ENCODE peak calls at places on chromosomes 11 and 22, in ten cellular contexts. One of them, this sample, is unnamed.

GRCh38 chr11:102361100-102362021 is 14.3 kb downstream of the BIRC2 start:
- DNase-seq in foreskin fibroblast: no peak
- DNase-seq in AG10803: peak; percentile 52
- DNase-seq in Caco-2: no peak
- DNase-seq in cardiac muscle cell: no peak
- DNase-seq in left lung: no peak
- DNase-seq in neural progenitor cell: no peak
- DNase-seq in WTC11: no peak
- DNase-seq in GM10248: no peak
- DNase-seq in esophagus squamous epithelium: no peak
- DNase-seq in this sample: no peak

GRCh38 chr22:31269892-31270574 is 22.3 kb downstream of the PIK3IP1 start:
- DNase-seq in foreskin fibroblast: no peak
- DNase-seq in AG10803: no peak
- DNase-seq in Caco-2: no peak
- DNase-seq in cardiac muscle cell: no peak
- DNase-seq in left lung: no peak
- DNase-seq in neural progenitor cell: no peak
- DNase-seq in WTC11: peak; percentile 42
- DNase-seq in GM10248: no peak
- DNase-seq in esophagus squamous epithelium: no peak
- DNase-seq in this sample: no peak

GRCh38 chr11:36235750-36236149 is 53.5 kb downstream of the COMMD9 start:
- DNase-seq in foreskin fibroblast: peak; percentile 70
- DNase-seq in AG10803: no peak
- DNase-seq in Caco-2: no peak
- DNase-seq in cardiac muscle cell: no peak
- DNase-seq in left lung: no peak
- DNase-seq in neural progenitor cell: no peak
- DNase-seq in WTC11: no peak
- DNase-seq in GM10248: no peak
- DNase-seq in esophagus squamous epithelium: no peak
- DNase-seq in this sample: no peak

GRCh38 chr11:30938801-30939200 is 352.6 kb upstream of the MPPED2 start:
- DNase-seq in foreskin fibroblast: no peak
- DNase-seq in AG10803: no peak
- DNase-seq in Caco-2: no peak
- DNase-seq in cardiac muscle cell: peak; percentile 14
- DNase-seq in left lung: no peak
- DNase-seq in neural progenitor cell: no peak
- DNase-seq in WTC11: no peak
- DNase-seq in GM10248: no peak
- DNase-seq in esophagus squamous epithelium: no peak
- DNase-seq in this sample: no peak

GRCh38 chr11:129946256-129946655 is 50.9 kb upstream of the NFRKB start:
- DNase-seq in foreskin fibroblast: no peak
- DNase-seq in AG10803: peak; percentile 33
- DNase-seq in Caco-2: no peak
- DNase-seq in cardiac muscle cell: no peak
- DNase-seq in left lung: no peak
- DNase-seq in neural progenitor cell: no peak
- DNase-seq in WTC11: no peak
- DNase-seq in GM10248: no peak
- DNase-seq in esophagus squamous epithelium: no peak
- DNase-seq in this sample: no peak

GRCh38 chr11:125943661-125944349 is 2.0 kb upstream of the VSIG10L2 start:
- DNase-seq in foreskin fibroblast: no peak
- DNase-seq in AG10803: no peak
- DNase-seq in Caco-2: no peak
- DNase-seq in cardiac muscle cell: no peak
- DNase-seq in left lung: no peak
- DNase-seq in neural progenitor cell: no peak
- DNase-seq in WTC11: no peak
- DNase-seq in GM10248: no peak
- DNase-seq in esophagus squamous epithelium: no peak
- DNase-seq in this sample: no peak

GRCh38 chr11:79068356-79068755 is 372.5 kb downstream of the TENM4 start:
- DNase-seq in foreskin fibroblast: no peak
- DNase-seq in AG10803: no peak
- DNase-seq in Caco-2: no peak
- DNase-seq in cardiac muscle cell: no peak
- DNase-seq in left lung: no peak
- DNase-seq in neural progenitor cell: no peak
- DNase-seq in WTC11: no peak
- DNase-seq in GM10248: no peak
- DNase-seq in esophagus squamous epithelium: no peak
- DNase-seq in this sample: no peak

GRCh38 chr11:67456068-67456705 is 1.0 kb downstream of the CABP4 start:
- DNase-seq in foreskin fibroblast: no peak
- DNase-seq in AG10803: no peak
- DNase-seq in Caco-2: peak; percentile 40
- DNase-seq in cardiac muscle cell: no peak
- DNase-seq in left lung: no peak
- DNase-seq in neural progenitor cell: no peak
- DNase-seq in WTC11: no peak
- DNase-seq in GM10248: no peak
- DNase-seq in esophagus squamous epithelium: no peak
- DNase-seq in this sample: no peak

GRCh38 chr11:12075822-12076821 is 34.3 kb upstream of the MICAL2 start:
- DNase-seq in foreskin fibroblast: peak; percentile 98
- DNase-seq in AG10803: peak; percentile 100
- DNase-seq in Caco-2: no peak
- DNase-seq in cardiac muscle cell: peak; percentile 94
- DNase-seq in left lung: peak; percentile 68
- DNase-seq in neural progenitor cell: no peak
- DNase-seq in WTC11: no peak
- DNase-seq in GM10248: no peak
- DNase-seq in esophagus squamous epithelium: no peak
- DNase-seq in this sample: no peak

GRCh38 chr11:113014731-113015455 is 53.7 kb downstream of the NCAM1 start:
- DNase-seq in foreskin fibroblast: peak; percentile 21
- DNase-seq in AG10803: peak; percentile 29
- DNase-seq in Caco-2: no peak
- DNase-seq in cardiac muscle cell: peak; percentile 37
- DNase-seq in left lung: no peak
- DNase-seq in neural progenitor cell: no peak
- DNase-seq in WTC11: no peak
- DNase-seq in GM10248: no peak
- DNase-seq in esophagus squamous epithelium: no peak
- DNase-seq in this sample: peak; percentile 10

GRCh38 chr11:5204787-5205186 is 4.3 kb upstream of the OR51V1 start:
- DNase-seq in foreskin fibroblast: peak; percentile 87
- DNase-seq in AG10803: peak; percentile 76
- DNase-seq in Caco-2: peak; percentile 42
- DNase-seq in cardiac muscle cell: peak; percentile 77
- DNase-seq in left lung: no peak
- DNase-seq in neural progenitor cell: peak; percentile 78
- DNase-seq in WTC11: no peak
- DNase-seq in GM10248: peak; percentile 39
- DNase-seq in esophagus squamous epithelium: no peak
- DNase-seq in this sample: no peak

GRCh38 chr11:1561266-1561665 is 10.8 kb downstream of the DUSP8 start:
- DNase-seq in foreskin fibroblast: no peak
- DNase-seq in AG10803: no peak
- DNase-seq in Caco-2: no peak
- DNase-seq in cardiac muscle cell: no peak
- DNase-seq in left lung: no peak
- DNase-seq in neural progenitor cell: no peak
- DNase-seq in WTC11: no peak
- DNase-seq in GM10248: no peak
- DNase-seq in esophagus squamous epithelium: no peak
- DNase-seq in this sample: no peak

GRCh38 chr11:86916330-86916729 is 38.9 kb downstream of the FZD4 start:
- DNase-seq in foreskin fibroblast: peak; percentile 78
- DNase-seq in AG10803: peak; percentile 89
- DNase-seq in Caco-2: no peak
- DNase-seq in cardiac muscle cell: peak; percentile 80
- DNase-seq in left lung: no peak
- DNase-seq in neural progenitor cell: no peak
- DNase-seq in WTC11: no peak
- DNase-seq in GM10248: no peak
- DNase-seq in esophagus squamous epithelium: no peak
- DNase-seq in this sample: no peak

GRCh38 chr11:69368119-69368880 is 74.3 kb downstream of the MYEOV start:
- DNase-seq in foreskin fibroblast: no peak
- DNase-seq in AG10803: no peak
- DNase-seq in Caco-2: peak; percentile 33
- DNase-seq in cardiac muscle cell: no peak
- DNase-seq in left lung: peak; percentile 35
- DNase-seq in neural progenitor cell: no peak
- DNase-seq in WTC11: no peak
- DNase-seq in GM10248: no peak
- DNase-seq in esophagus squamous epithelium: no peak
- DNase-seq in this sample: no peak

DNA sequence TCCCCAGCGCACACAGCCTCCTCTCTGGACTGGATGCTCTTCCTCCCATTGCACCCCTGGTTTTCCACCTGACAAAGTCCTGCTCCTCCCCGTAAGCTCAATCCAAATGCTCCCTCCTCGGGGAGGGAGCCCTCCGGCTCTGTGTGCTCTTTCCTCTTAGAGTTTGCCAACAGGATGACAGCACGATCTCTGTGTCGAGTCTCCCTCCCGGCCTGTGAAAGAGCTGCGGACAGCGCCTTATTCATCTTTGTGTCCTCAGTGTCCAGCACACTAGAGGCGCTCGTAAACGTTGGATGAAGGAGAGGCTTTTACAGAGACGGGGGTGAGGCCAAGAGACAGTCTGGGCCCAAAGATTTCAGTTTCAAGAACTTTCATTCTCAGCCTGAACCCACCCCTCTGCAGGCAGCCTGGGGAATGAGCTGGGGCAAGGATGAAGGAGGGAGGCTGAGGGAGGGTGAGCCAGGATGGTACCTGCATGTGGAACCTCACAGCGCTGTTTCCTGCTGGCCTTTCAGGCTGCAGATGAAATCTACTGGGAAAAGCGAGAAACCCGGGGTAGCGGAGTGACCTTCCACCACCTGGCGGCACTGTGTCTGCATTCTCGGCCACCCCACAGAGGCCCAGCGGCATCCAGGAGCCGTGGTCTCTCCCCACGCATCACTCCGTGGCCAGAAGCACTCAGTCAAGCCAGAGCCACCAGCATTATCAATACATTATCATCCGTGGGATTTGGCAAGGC is 8.5 kb upstream of the TMPRSS4 start:
- DNase-seq in foreskin fibroblast: no peak
- DNase-seq in AG10803: no peak
- DNase-seq in Caco-2: no peak
- DNase-seq in cardiac muscle cell: no peak
- DNase-seq in left lung: no peak
- DNase-seq in neural progenitor cell: peak; percentile 57
- DNase-seq in WTC11: peak; percentile 68
- DNase-seq in GM10248: no peak
- DNase-seq in esophagus squamous epithelium: no peak
- DNase-seq in this sample: peak; percentile 47
- TF ChIP-seq CTCF in foreskin fibroblast: no peak
- TF ChIP-seq CTCF in AG10803: no peak
- TF ChIP-seq CTCF in Caco-2: peak; percentile 62
- TF ChIP-seq CTCF in cardiac muscle cell: peak; percentile 6
- TF ChIP-seq CTCF in left lung: no peak
- TF ChIP-seq CTCF in neural progenitor cell: peak; percentile 44
- TF ChIP-seq CTCF in WTC11: no peak
- TF ChIP-seq CTCF in GM10248: no peak
- TF ChIP-seq CTCF in esophagus squamous epithelium: no peak
- TF ChIP-seq CTCF in this sample: peak; percentile 36

DNA sequence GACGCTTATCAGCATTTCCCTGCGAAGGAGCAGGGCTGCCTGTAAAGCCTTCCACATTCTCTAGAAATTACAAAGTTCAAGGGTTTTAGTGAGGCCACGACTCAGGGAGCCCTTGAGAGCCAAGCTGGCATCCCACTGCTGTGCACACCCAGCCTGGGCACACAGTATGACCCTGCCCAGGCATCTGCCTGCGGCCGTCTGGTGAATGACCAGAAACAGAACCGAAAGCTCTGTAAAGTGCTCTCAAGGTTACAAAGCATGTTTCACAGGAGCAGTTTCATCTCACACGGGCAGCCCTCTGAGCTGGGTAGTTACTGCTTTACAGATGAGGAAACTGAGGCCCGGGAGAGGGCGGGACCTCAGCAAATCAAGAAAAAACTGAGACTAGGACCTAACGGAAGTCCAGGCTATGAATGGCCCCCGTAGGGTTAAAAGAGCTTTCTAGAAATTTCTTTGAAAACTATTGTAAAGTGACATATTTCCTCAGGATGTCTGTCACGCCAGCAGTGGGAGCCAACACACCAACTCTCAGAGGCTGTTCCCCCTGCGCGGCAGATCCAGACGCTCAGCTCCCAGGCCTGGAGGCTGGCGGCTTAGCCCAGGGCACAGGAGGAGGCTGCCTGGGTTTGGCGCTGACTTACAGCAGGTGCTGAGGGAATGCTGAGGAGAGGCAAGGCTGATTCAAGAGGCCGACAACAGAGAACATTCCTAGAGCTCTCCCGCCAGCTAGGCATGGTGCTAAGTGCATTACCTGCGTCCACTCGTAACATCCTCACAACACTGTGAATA is 7.7 kb upstream of the TCF20 start:
- DNase-seq in foreskin fibroblast: peak; percentile 53
- DNase-seq in AG10803: no peak
- DNase-seq in Caco-2: peak; percentile 75
- DNase-seq in cardiac muscle cell: peak; percentile 22
- DNase-seq in left lung: no peak
- DNase-seq in neural progenitor cell: peak; percentile 71
- DNase-seq in WTC11: no peak
- DNase-seq in GM10248: no peak
- DNase-seq in esophagus squamous epithelium: no peak
- DNase-seq in this sample: no peak
- TF ChIP-seq CTCF in foreskin fibroblast: peak; percentile 14
- TF ChIP-seq CTCF in AG10803: peak; percentile 20
- TF ChIP-seq CTCF in Caco-2: peak; percentile 62
- TF ChIP-seq CTCF in cardiac muscle cell: peak; percentile 20
- TF ChIP-seq CTCF in left lung: no peak
- TF ChIP-seq CTCF in neural progenitor cell: peak; percentile 44
- TF ChIP-seq CTCF in WTC11: no peak
- TF ChIP-seq CTCF in GM10248: peak; percentile 36
- TF ChIP-seq CTCF in esophagus squamous epithelium: no peak
- TF ChIP-seq CTCF in this sample: no peak

DNA sequence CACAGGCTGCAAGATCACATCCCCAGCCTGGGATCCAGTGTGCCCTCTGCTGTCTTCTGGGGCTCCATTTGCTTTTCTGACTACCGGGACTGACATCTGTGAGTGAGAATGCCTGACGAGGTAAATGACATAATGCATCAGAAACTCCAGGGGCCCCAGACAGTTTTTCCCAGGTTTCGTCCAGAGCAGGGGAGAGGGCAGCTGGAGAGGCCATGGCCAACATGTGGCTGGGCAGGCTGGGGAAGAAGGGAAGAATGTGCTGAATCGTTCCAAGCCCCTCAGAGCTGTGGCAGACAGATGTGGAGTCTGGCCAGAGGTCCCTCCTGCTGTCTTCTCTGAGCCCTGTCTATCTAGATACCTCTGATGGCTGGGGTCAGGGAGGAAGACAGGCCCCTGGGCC is 163.9 kb downstream of the TRIM29 start:
- DNase-seq in foreskin fibroblast: no peak
- DNase-seq in AG10803: no peak
- DNase-seq in Caco-2: no peak
- DNase-seq in cardiac muscle cell: no peak
- DNase-seq in left lung: no peak
- DNase-seq in neural progenitor cell: no peak
- DNase-seq in WTC11: no peak
- DNase-seq in GM10248: no peak
- DNase-seq in esophagus squamous epithelium: no peak
- DNase-seq in this sample: no peak
- TF ChIP-seq CTCF in foreskin fibroblast: no peak
- TF ChIP-seq CTCF in AG10803: no peak
- TF ChIP-seq CTCF in Caco-2: no peak
- TF ChIP-seq CTCF in cardiac muscle cell: no peak
- TF ChIP-seq CTCF in left lung: no peak
- TF ChIP-seq CTCF in neural progenitor cell: no peak
- TF ChIP-seq CTCF in WTC11: no peak
- TF ChIP-seq CTCF in GM10248: no peak
- TF ChIP-seq CTCF in esophagus squamous epithelium: no peak
- TF ChIP-seq CTCF in this sample: no peak

GRCh38 chr22:48071828-48072227 is 1309.4 kb downstream of the TBC1D22A start:
- DNase-seq in foreskin fibroblast: no peak
- DNase-seq in AG10803: no peak
- DNase-seq in Caco-2: no peak
- DNase-seq in cardiac muscle cell: no peak
- DNase-seq in left lung: no peak
- DNase-seq in neural progenitor cell: no peak
- DNase-seq in WTC11: no peak
- DNase-seq in GM10248: no peak
- DNase-seq in esophagus squamous epithelium: no peak
- DNase-seq in this sample: no peak
- TF ChIP-seq CTCF in foreskin fibroblast: no peak
- TF ChIP-seq CTCF in AG10803: no peak
- TF ChIP-seq CTCF in Caco-2: no peak
- TF ChIP-seq CTCF in cardiac muscle cell: no peak
- TF ChIP-seq CTCF in left lung: no peak
- TF ChIP-seq CTCF in neural progenitor cell: no peak
- TF ChIP-seq CTCF in WTC11: no peak
- TF ChIP-seq CTCF in GM10248: no peak
- TF ChIP-seq CTCF in esophagus squamous epithelium: no peak
- TF ChIP-seq CTCF in this sample: no peak